ENCODE peak calls at places on chromosome 1, in six cellular contexts. N, F, S, L, D and A are unnamed samples.

GRCh38 chr1:203368624-203369451 is 17.9 kb upstream of the FMOD start:
- DNase-seq in D (peak), F (no peak), N (peak), L (peak), S (peak), A (peak)

GRCh38 chr1:172658871-172659453 is at the start of gene FASLG:
- DNase-seq in S (no peak), F (no peak), N (peak), D (no peak), L (no peak), A (no peak)

GRCh38 chr1:30760596-30761311 is 3.2 kb upstream of the LAPTM5 start:
- DNase-seq in F (no peak), L (no peak), D (no peak), N (no peak), S (no peak), A (no peak)

GRCh38 chr1:212838145-212838544 is 9.3 kb downstream of the SPATA45 start:
- DNase-seq in D (no peak), F (no peak), S (no peak), L (no peak), N (no peak), A (no peak)

GRCh38 chr1:245298781-245299180 is 144.0 kb downstream of the KIF26B start:
- DNase-seq in F (no peak), S (no peak), L (no peak), N (no peak), D (no peak), A (peak)

GRCh38 chr1:10980094-10980577 is 32.3 kb upstream of the TARDBP start:
- DNase-seq in L (peak), N (peak), F (no peak), S (no peak), D (no peak), A (peak)

GRCh38 chr1:241167121-241167619 is 189.8 kb downstream of the RGS7 start:
- DNase-seq in F (no peak), N (no peak), S (no peak), D (no peak), L (no peak), A (no peak)

GRCh38 chr1:175129182-175129581 is 61.5 kb downstream of the TNN start:
- DNase-seq in F (no peak), L (peak), D (no peak), N (peak), S (no peak), A (no peak)

GRCh38 chr1:242523968-242524570 is 428 bp downstream of the PLD5 start:
- DNase-seq in S (peak), L (no peak), F (peak), N (no peak), D (no peak), A (peak)

GRCh38 chr1:183685112-183685713 is 32.1 kb upstream of the APOBEC4 start:
- DNase-seq in N (peak), F (peak), D (peak), L (no peak), S (no peak), A (no peak)

GRCh38 chr1:29584362-29584761 is 348.0 kb downstream of the PTPRU start:
- DNase-seq in N (no peak), D (no peak), S (no peak), F (no peak), L (peak), A (no peak)

GRCh38 chr1:240169188-240169587 is 77.5 kb downstream of the FMN2 start:
- DNase-seq in D (peak), S (no peak), L (no peak), N (peak), F (peak), A (no peak)

GRCh38 chr1:159771501-159771900 is 9.3 kb upstream of the DUSP23 start:
- DNase-seq in N (no peak), L (no peak), D (no peak), F (no peak), S (no peak), A (no peak)
- H3K4me3 ChIP-seq in N (no peak), L (no peak), D (no peak), F (no peak), S (no peak), A (no peak)

GRCh38 chr1:26471498-26472329 is 526 bp upstream of the HMGN2 start:
- DNase-seq in F (peak), D (peak), L (peak), N (peak), S (peak), A (peak)

GRCh38 chr1:26472330-26472900 is at the start of gene HMGN2:
- DNase-seq in S (peak), D (no peak), F (peak), N (peak), L (peak), A (peak)

GRCh38 chr1:26471201-26471497 is 1.1 kb upstream of the HMGN2 start:
- DNase-seq in N (no peak), F (no peak), L (no peak), D (no peak), S (no peak), A (no peak)

GRCh38 chr1:26474824-26475223 is 2.6 kb downstream of the HMGN2 start:
- DNase-seq in D (no peak), F (no peak), S (no peak), L (no peak), N (no peak), A (no peak)

GRCh38 chr1:26472901-26473845 is 933 bp downstream of the HMGN2 start:
- DNase-seq in F (peak), D (peak), S (peak), L (peak), N (peak), A (peak)
- TF ChIP-seq POLR2A in F (no peak), D (no peak), S (peak), L (peak), N (no peak), A (peak)

DNA sequence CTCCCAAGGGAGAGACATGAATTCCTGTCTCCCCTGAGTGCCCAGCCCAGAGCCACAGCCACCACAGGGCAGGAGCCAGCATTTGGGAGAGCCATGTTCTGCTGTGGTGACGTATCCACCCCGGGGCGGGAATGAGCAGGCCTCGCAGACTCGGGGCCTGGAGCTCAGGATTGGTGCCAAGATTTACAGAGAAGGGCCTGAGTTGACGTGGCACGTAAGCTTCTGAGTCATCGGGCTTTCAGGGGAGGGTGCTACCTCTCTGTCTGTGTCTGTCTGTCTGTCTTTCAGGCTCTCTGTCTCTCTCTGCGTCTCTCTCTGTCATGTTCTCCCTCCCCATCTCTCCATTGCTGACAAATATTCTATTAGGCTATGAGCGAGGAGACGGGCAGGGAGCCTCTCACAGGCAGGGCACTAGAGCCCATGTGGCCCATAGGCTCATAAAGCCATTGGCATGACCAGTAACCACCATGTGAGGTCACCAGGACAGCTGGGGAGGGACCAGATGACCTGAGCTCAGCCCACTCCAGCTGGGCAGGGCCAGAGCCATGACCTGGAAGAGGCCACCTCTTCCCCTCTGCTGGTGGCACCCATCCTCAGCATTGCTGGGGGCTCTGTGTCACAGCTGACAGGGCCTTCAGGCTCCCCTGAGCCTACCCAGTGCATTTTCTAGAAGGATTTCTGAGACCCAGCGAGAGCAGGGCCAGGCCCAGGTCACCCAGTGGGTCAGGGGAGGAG is 300.0 kb upstream of the VAMP3 start:
- DNase-seq in F (peak), S (peak), D (peak), N (peak), L (peak), A (peak)
- H3K4me3 ChIP-seq in F (no peak), S (no peak), D (no peak), N (no peak), L (no peak), A (no peak)

GRCh38 chr1:153608742-153609584 is 4.0 kb downstream of the S100A16 start:
- DNase-seq in F (peak), L (peak), D (peak), S (peak), N (peak), A (peak)
- TF ChIP-seq POLR2A in F (peak), L (no peak), D (no peak), S (no peak), N (peak), A (no peak)

GRCh38 chr1:64476251-64476952 is 6.5 kb downstream of the CACHD1 start:
- DNase-seq in L (no peak), S (peak), F (no peak), N (peak), D (no peak), A (peak)

GRCh38 chr1:64473367-64473766 is 3.4 kb downstream of the CACHD1 start:
- DNase-seq in S (no peak), D (no peak), L (no peak), F (no peak), N (no peak), A (no peak)

GRCh38 chr1:64474639-64475038 is 4.7 kb downstream of the CACHD1 start:
- DNase-seq in F (no peak), L (no peak), S (peak), D (no peak), N (no peak), A (peak)

GRCh38 chr1:64472805-64473204 is 2.9 kb downstream of the CACHD1 start:
- DNase-seq in F (no peak), S (no peak), L (no peak), D (no peak), N (no peak), A (no peak)

DNA sequence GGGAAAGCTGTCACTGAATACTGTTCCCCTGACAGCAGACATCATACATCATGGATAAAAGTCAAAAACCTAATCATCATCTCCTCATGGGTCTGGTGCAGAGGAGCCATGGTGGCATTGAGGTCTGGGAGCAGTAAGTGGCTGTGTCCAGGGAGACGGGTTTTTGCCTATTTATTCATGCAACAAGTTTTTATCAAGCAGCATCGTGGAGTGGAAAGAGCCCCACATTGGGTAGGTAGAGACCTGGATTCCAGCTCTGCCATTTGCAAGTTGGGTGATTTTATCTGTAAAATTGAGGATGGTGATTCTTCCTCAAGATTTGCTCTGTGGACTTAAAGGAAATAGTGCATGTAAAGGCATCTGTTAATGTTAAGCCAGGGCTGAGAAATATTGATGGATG is 4.2 kb downstream of the CACHD1 start:
- DNase-seq in N (no peak), S (no peak), L (no peak), D (no peak), F (no peak), A (no peak)
- H3K4me3 ChIP-seq in N (no peak), S (no peak), L (no peak), D (no peak), F (no peak), A (no peak)

GRCh38 chr1:43331688-43332087 is 5.9 kb upstream of the MPL start:
- DNase-seq in F (no peak), N (no peak), D (no peak), S (no peak), L (peak), A (no peak)

GRCh38 chr1:43329995-43330751 is 7.4 kb upstream of the MPL start:
- DNase-seq in N (peak), L (peak), D (peak), F (no peak), S (peak), A (peak)

GRCh38 chr1:43324810-43325209 is 12.8 kb upstream of the MPL start:
- DNase-seq in N (no peak), L (no peak), S (no peak), D (no peak), F (no peak), A (no peak)

GRCh38 chr1:43325381-43325780 is 12.2 kb upstream of the MPL start:
- DNase-seq in F (no peak), D (no peak), N (no peak), S (no peak), L (no peak), A (no peak)

DNA sequence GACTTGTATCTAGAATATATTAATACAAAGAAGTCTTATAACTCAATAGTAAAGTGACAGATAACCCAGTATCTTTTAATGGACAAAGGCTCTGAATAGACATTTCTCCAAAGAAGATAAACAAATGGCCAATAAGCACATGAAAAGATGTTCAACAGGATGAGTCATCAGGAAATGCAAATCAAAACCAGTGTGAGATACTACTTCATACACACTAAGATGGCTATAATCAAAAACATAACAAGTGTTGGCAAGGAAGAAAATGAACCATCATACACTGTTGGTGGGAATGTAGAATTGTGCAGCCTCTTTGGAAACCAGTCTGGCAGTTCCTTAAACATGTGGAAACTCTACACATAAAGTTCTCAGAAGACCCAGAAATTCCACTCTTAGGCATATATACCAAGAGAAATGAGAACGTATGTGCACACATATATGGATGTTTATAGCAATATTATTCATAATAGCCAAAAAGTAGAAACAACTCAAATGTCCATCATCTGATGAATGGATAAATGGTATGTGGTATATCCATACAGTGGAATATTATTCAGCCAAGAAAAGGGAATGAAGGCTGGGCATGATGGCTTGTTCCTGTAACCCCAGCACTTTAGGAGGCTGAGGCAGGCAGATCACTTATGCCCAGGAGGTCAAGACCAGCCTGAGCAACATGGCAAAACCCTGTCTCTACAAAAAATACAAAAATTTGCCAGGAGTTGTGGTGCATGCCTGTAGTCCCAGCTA is 9.9 kb upstream of the MPL start:
- DNase-seq in N (peak), D (no peak), F (no peak), S (no peak), L (no peak), A (no peak)
- TF ChIP-seq POLR2A in N (no peak), D (no peak), F (no peak), S (no peak), L (no peak), A (no peak)

DNA sequence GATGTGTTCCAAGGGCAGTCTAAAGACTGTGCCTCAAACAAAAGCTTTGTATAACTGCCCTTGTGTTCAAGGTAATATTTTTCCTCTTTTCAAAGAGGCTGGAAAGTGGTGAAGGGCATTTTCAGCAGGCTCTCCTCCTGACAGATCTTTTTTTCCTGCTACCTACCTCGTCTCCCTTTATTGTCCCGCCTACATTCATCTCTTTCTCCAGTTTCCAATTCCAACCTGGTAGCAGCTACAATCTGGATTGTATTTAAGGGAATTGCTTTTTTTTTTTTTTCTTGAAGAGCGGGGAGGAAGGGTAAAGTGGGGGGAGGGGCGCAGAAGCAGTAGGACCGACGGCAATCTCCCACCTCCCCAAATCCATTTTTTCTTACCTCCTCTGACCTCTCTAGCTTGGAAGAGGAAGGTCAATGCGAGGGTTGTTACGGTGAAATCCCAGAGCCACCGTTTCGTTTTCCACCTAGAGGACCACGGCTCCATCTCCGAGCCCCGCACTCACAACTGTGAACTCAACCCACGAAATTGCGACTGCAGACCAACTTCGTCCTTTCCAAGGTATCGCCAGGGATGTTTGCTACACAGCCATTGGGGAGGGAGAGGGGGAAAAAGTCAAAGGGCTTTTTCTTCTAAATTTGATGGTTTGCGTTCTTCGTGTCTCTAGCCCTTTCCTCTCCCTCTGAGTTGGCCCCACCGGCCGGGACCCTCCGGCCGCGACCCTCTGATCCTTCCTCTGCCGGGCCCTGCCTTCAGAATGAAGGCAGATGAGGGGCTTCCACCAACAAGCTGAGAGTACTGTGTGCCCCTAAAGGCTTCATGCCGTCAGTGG is at the start of gene COL11A1:
- DNase-seq in N (no peak), F (no peak), D (no peak), S (no peak), L (no peak), A (no peak)
- H3K4me3 ChIP-seq in N (peak), F (peak), D (no peak), S (peak), L (no peak), A (no peak)

DNA sequence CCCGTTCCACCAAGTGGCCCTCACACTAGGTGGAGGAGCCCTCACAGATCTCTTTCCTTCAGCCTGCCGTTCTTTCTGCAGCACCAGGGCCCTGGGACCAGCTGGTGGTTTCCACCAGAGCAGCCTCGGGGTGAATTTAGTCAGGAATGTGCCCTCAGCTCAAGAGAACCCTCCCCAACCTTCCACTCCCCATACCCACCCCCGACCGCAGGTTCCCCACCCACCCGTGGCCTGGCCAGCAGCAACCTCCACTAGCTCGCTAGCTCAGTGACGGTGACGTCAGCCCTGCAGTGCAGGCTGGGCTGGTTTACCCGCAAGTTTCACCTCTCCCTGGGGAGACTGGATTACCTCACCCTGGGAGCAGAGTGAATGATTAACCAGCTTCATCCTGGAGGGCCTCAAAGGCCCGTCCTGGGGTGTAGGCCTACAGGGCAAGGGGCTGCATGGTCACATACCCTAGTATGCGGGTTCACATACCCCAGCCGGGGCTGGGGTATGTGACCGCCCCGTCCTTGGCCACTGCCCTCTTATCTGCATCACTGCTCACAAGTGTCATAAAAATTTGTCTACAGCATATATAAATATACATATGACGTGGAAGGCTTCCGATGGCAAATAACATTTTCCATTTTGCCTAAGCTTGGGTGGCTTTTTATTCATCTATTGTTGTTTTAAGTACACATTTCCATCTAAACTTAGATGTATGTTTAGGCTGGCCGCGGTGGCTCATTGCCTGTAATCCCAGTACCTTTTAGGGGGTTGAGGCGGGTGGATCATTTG is 24.5 kb downstream of the ELF3 start:
- DNase-seq in L (peak), S (peak), D (peak), N (peak), F (peak), A (peak)
- TF ChIP-seq POLR2A in L (no peak), S (no peak), D (no peak), N (no peak), F (no peak), A (no peak)

DNA sequence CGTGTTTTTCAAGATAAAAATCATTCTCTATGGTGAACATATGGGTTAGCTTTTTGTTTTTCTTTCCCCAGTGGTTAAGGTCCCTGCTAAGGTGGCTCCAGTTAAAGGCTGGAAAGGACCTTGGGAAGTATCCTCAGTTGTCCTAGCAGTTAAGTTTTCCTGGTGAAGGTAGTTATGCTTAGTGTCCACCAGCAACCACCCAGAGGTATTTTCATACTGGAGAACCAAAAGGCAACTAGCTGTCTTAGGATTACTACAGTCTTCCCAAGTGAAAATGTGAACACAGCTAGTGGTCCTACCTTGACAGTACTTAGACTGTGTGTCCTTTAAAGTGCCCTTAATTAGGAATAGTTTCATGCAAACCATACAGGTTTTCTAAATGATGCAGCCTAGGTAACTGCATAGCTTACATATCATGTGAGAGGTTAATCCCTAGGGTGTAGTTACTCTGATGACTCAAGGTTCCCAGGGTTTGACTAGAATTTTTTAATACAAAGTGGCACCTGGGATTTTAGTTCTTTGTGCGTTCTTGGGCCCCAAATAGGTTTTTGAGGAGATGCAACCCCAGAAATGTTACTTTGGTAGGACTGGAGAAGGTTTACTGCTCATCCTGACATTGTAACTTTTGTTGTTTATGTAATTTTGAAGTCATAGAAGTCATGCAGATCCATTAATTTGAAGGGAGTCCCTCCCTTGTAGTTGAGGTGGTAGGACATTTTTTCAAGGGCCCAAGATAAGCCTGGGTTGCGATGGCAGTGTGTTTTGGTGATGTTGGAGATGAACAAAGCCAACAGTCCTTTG is 36.5 kb downstream of the YY1AP1 start:
- DNase-seq in F (no peak), D (peak), S (no peak), L (no peak), N (no peak), A (no peak)
- H3K4me3 ChIP-seq in F (peak), D (no peak), S (no peak), L (no peak), N (no peak), A (no peak)

GRCh38 chr1:155978325-155978972 is at the start of gene ARHGEF2:
- DNase-seq in N (peak), L (peak), D (peak), F (peak), S (peak), A (peak)
- TF ChIP-seq POLR2A in N (peak), L (no peak), D (peak), F (peak), S (peak), A (peak)